ENCODE peak calls at places on chromosomes 7 and 10, in four cellular contexts. Z is tibial artery, R is upper lobe of right lung, J is osteoblast. F is an unnamed sample.

GRCh38 chr10:124035306-124035927 is 58.0 kb downstream of the CHST15 start:
- DNase-seq in R (no peak), Z (no peak), J (peak; percentile 10), F (no peak)

GRCh38 chr10:75444781-75445386 is 13.5 kb downstream of the LRMDA start:
- DNase-seq in Z (no peak), R (no peak), J (no peak), F (no peak)

GRCh38 chr10:3570855-3571266 is 214.1 kb downstream of the KLF6 start:
- DNase-seq in J (peak; percentile 81), R (no peak), Z (peak; percentile 74), F (no peak)

GRCh38 chr7:127252380-127252718 is 392 bp downstream of the GRM8 start:
- DNase-seq in R (no peak), Z (no peak), J (peak; percentile 54), F (no peak)

GRCh38 chr10:130242483-130242882 is 106.3 kb downstream of the GLRX3 start:
- DNase-seq in Z (no peak), J (no peak), R (peak; percentile 15), F (no peak)

GRCh38 chr10:102869290-102870198 is at the start of gene AS3MT:
- DNase-seq in Z (peak; percentile 75), R (peak; percentile 73), J (peak; percentile 86), F (no peak)

GRCh38 chr7:132240262-132240661 is 336.0 kb downstream of the PLXNA4 start:
- DNase-seq in Z (no peak), J (no peak), R (no peak), F (no peak)

GRCh38 chr10:50540069-50540825 is 83.5 kb downstream of the SGMS1 start:
- DNase-seq in Z (no peak), J (no peak), R (no peak), F (no peak)

GRCh38 chr7:28748934-28749584 is 209.1 kb downstream of the TRIL start:
- DNase-seq in R (no peak), Z (no peak), J (no peak), F (no peak)

GRCh38 chr10:88893611-88894010 is 13.6 kb downstream of the STAMBPL1 start:
- DNase-seq in J (no peak), R (no peak), Z (no peak), F (no peak)

GRCh38 chr7:116399808-116400207 is 99.7 kb upstream of the CAV2 start:
- DNase-seq in J (no peak), R (no peak), Z (no peak), F (no peak)

GRCh38 chr7:7577888-7578287 is 11.2 kb downstream of the MIOS start:
- DNase-seq in Z (no peak), J (no peak), R (no peak), F (no peak)

GRCh38 chr7:15686957-15687644 is 618 bp upstream of the MEOX2 start:
- DNase-seq in J (peak; percentile 26), Z (no peak), R (no peak), F (no peak)

GRCh38 chr10:126738001-126738400 is 67.5 kb upstream of the C10orf90 start:
- DNase-seq in R (no peak), Z (no peak), J (no peak), F (no peak)

GRCh38 chr7:123649956-123650355 is 5.7 kb upstream of the LMOD2 start:
- DNase-seq in Z (no peak), R (no peak), J (no peak), F (no peak)

GRCh38 chr7:7630626-7631329 is 9.8 kb upstream of the UMAD1 start:
- DNase-seq in J (no peak), Z (no peak), R (no peak), F (no peak)

GRCh38 chr7:20238754-20239324 is 21.7 kb upstream of the MACC1 start:
- DNase-seq in J (no peak), Z (no peak), R (peak; percentile 81), F (no peak)

GRCh38 chr7:33764752-33765451 is 140.4 kb upstream of the BMPER start:
- DNase-seq in R (no peak), Z (no peak), J (no peak), F (no peak)

GRCh38 chr7:105279688-105280007 is 109.1 kb downstream of the SRPK2 start:
- DNase-seq in J (no peak), Z (no peak), R (no peak), F (no peak)

GRCh38 chr10:110446954-110447608 is 50.6 kb upstream of the DUSP5 start:
- DNase-seq in J (peak; percentile 95), R (peak; percentile 29), Z (peak; percentile 54), F (no peak)

GRCh38 chr7:100719523-100720319 is 547 bp upstream of the EPO start:
- DNase-seq in J (peak; percentile 85), R (no peak), Z (no peak), F (no peak)

GRCh38 chr7:106225856-106226255 is 58.9 kb downstream of the NAMPT start:
- DNase-seq in Z (no peak), J (no peak), R (no peak), F (no peak)

GRCh38 chr10:124227306-124228016 is 134.1 kb upstream of the CHST15 start:
- DNase-seq in J (no peak), Z (no peak), R (no peak), F (no peak)

GRCh38 chr7:51139796-51140195 is 176.8 kb downstream of the COBL start:
- DNase-seq in J (no peak), Z (no peak), R (no peak), F (no peak)

GRCh38 chr10:90321132-90321816 is 536.6 kb downstream of the HTR7 start:
- DNase-seq in R (no peak), J (no peak), Z (no peak), F (no peak)

GRCh38 chr7:27361522-27361921 is 118.9 kb downstream of the EVX1 start:
- DNase-seq in Z (no peak), J (no peak), R (no peak), F (no peak)

GRCh38 chr10:103724771-103725170 is 130.6 kb downstream of the SH3PXD2A start:
- DNase-seq in R (no peak), Z (no peak), J (no peak), F (no peak)

GRCh38 chr10:122282253-122282671 is 11.2 kb downstream of the BTBD16 start:
- DNase-seq in J (no peak), R (no peak), Z (peak; percentile 79), F (no peak)

GRCh38 chr7:3106353-3106752 is 62.7 kb upstream of the CARD11 start:
- DNase-seq in R (no peak), Z (no peak), J (no peak), F (no peak)

GRCh38 chr7:80224416-80224815 is 89.8 kb downstream of the GNAI1 start:
- DNase-seq in Z (no peak), J (no peak), R (no peak), F (no peak)

GRCh38 chr7:64515330-64515729 is 47.5 kb downstream of the ZNF680 start:
- DNase-seq in Z (no peak), R (no peak), J (no peak), F (no peak)

GRCh38 chr7:143393267-143394041 is 12.3 kb downstream of the ZYX start:
- DNase-seq in Z (peak; percentile 66), J (peak; percentile 72), R (no peak), F (no peak)

GRCh38 chr10:14779053-14779649 is 4.5 kb upstream of the FAM107B start:
- DNase-seq in Z (no peak), J (no peak), R (no peak), F (no peak)

GRCh38 chr7:36967387-36967786 is 243.1 kb upstream of the AOAH start:
- DNase-seq in J (peak; percentile 84), R (no peak), Z (peak; percentile 71), F (no peak)

GRCh38 chr10:69451784-69452251 is 553 bp downstream of the TSPAN15 start:
- DNase-seq in J (no peak), R (peak; percentile 89), Z (no peak), F (no peak)

GRCh38 chr10:42932116-42932515 is 144.8 kb upstream of the RET start:
- DNase-seq in R (no peak), J (no peak), Z (no peak), F (no peak)

GRCh38 chr7:55567495-55568070 is 4.7 kb downstream of the VOPP1 start:
- DNase-seq in J (no peak), Z (no peak), R (no peak), F (no peak)
- H3K9me3 ChIP-seq in J (no peaks in the 10 kb centered on the region), Z (no peaks in the 10 kb centered on the region), R (no peaks in the 10 kb centered on the region), F (no peaks in the 10 kb centered on the region)

DNA sequence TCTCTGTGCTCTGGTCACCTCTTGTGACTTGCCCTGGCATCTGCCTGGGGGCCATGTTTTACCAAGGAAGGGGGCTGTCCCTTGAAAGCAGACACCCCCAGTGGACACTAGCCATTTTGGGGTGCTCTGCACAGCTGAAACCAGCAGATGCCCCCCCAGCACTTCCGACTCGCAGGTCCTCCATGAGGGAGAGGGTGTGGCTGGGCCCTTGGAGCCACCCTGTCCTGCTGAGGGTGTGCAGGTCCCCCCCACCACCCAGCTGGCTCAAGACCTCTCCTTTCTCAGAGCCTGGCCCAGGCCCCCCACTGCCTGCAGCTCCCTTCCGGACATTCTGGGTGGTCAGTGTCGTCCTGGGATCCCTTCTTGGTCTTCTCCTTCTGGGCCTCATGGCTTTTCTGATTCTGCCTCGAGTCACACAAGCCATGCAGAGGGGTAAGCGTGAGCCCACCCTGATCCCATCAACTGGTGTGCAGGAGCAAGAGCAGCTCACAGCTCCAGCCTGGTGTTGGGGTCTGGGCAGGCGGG is 12.3 kb downstream of the SCART1 start:
- DNase-seq in R (no peak), Z (peak; percentile 50), J (peak; percentile 76), F (no peak)
- H3K9me3 ChIP-seq in R (no peaks in the 10 kb centered on the region), Z (no peaks in the 10 kb centered on the region), J (no peaks in the 10 kb centered on the region), F (no peaks in the 10 kb centered on the region)

DNA sequence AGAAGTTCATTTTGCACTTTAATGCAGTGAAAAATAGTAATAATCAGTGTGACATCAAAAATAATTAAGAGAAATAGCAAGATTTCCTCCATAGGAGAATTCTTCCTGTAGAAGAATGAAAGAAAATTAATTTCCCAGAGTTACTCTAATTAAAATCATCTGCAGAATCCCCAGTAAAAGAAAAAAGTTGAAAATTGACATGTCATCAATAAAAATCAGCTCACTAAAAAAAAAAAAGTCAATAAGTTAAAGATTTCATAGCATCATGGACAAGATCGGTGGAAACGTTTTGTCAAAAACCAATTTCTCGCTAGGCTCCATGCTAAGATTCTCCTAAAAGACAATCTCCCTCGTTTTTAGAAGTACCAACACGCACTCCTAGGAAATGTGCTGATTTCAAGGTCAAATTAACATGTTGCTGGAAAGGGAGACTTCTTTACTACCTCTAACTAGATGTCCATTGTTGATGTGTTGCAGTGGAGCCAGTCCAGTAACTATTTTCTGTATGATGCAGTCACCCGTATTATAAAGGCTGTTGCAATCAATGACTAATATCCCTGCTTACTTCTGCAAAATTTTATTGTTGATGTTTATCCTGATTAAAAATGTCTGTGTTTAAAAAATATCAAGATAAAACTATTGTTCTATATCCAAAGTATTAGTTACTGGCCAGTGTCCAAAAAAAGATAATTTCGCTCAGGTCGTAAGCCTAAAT is 591.9 kb upstream of the MGMT start:
- DNase-seq in J (no peak), R (no peak), Z (no peak), F (no peak)
- H3K9me3 ChIP-seq in J (peaks cover 5% of the 10 kb centered on the region), R (no peaks in the 10 kb centered on the region), Z (no peaks in the 10 kb centered on the region), F (no peaks in the 10 kb centered on the region)

GRCh38 chr7:56447864-56448693 is 331.9 kb upstream of the NUPR2 start:
- DNase-seq in Z (peak; percentile 72), J (no peak), R (no peak), F (no peak)
- H3K9me3 ChIP-seq in Z (peaks cover 45% of the 10 kb centered on the region), J (peaks cover 4% of the 10 kb centered on the region), R (peaks cover 42% of the 10 kb centered on the region), F (peaks cover 60% of the 10 kb centered on the region)

DNA sequence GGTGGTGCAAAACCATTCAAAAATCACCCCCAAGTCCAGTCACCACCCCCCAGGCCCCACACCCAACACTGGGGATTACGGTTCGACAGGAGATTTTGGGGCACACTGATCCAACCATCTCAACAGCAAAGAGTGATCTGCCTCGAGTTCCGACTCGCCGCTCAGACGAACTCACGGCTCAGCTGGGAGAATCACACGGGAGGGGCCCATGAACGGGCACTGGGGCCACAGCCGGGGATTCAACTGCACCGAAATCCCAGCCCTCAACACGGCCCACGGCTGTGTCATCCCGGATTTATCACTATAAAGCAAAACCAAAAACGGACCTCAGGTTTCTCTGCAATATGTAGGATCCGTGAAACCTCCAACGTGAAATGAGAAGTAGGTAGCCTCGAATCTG is 460.0 kb downstream of the DNAJB6 start:
- DNase-seq in J (no peak), R (no peak), Z (no peak), F (no peak)
- H3K9me3 ChIP-seq in J (no peaks in the 10 kb centered on the region), R (no peaks in the 10 kb centered on the region), Z (no peaks in the 10 kb centered on the region), F (no peaks in the 10 kb centered on the region)